ENCODE peak calls at places on chromosomes 12 and 14, in four cellular contexts. One of them, this sample, is unnamed. For H3K9me3 and H3K4me1, the result is how much of the 10 kb centered on the place peaks cover.

GRCh38 chr14:80388980-80389711 is 177.8 kb upstream of the DIO2 start:
- DNase-seq in spleen: no peak
- DNase-seq in HepG2: no peak
- DNase-seq in mammary epithelial cell: peak
- DNase-seq in this sample: no peak

GRCh38 chr14:52052991-52053390 is 15.9 kb downstream of the NID2 start:
- DNase-seq in spleen: no peak
- DNase-seq in HepG2: no peak
- DNase-seq in mammary epithelial cell: no peak
- DNase-seq in this sample: no peak

GRCh38 chr14:32623300-32624093 is 294.4 kb downstream of the AKAP6 start:
- DNase-seq in mammary epithelial cell: peak
- DNase-seq in spleen: no peak
- DNase-seq in HepG2: no peak
- DNase-seq in this sample: no peak

GRCh38 chr14:105348945-105349699 is 34.6 kb downstream of the PACS2 start:
- DNase-seq in spleen: no peak
- DNase-seq in mammary epithelial cell: no peak
- DNase-seq in HepG2: no peak
- DNase-seq in this sample: no peak

GRCh38 chr12:105041186-105041585 is 43.1 kb downstream of the ALDH1L2 start:
- DNase-seq in HepG2: no peak
- DNase-seq in mammary epithelial cell: no peak
- DNase-seq in spleen: no peak
- DNase-seq in this sample: no peak

GRCh38 chr14:91352696-91353692 is 64.6 kb downstream of the CCDC88C start:
- DNase-seq in HepG2: no peak
- DNase-seq in mammary epithelial cell: no peak
- DNase-seq in spleen: peak
- DNase-seq in this sample: no peak

GRCh38 chr12:3004655-3005565 is 45.7 kb downstream of the TEAD4 start:
- DNase-seq in spleen: no peak
- DNase-seq in mammary epithelial cell: no peak
- DNase-seq in HepG2: no peak
- DNase-seq in this sample: no peak

GRCh38 chr12:4422985-4423384 is 22.6 kb downstream of the FGF6 start:
- DNase-seq in HepG2: no peak
- DNase-seq in spleen: no peak
- DNase-seq in mammary epithelial cell: no peak
- DNase-seq in this sample: no peak

GRCh38 chr14:50447491-50447890 is 50.8 kb upstream of the CDKL1 start:
- DNase-seq in spleen: no peak
- DNase-seq in HepG2: no peak
- DNase-seq in mammary epithelial cell: peak
- DNase-seq in this sample: no peak

GRCh38 chr12:107884769-107885694 is 110.5 kb downstream of the ASCL4 start:
- DNase-seq in mammary epithelial cell: peak
- DNase-seq in HepG2: peak
- DNase-seq in spleen: no peak
- DNase-seq in this sample: peak

GRCh38 chr12:9163392-9163791 is 44.8 kb downstream of the PZP start:
- DNase-seq in spleen: no peak
- DNase-seq in HepG2: peak
- DNase-seq in mammary epithelial cell: peak
- DNase-seq in this sample: no peak

GRCh38 chr14:51082394-51082793 is 12.5 kb downstream of the TRIM9 start:
- DNase-seq in mammary epithelial cell: peak
- DNase-seq in spleen: no peak
- DNase-seq in HepG2: no peak
- DNase-seq in this sample: no peak

GRCh38 chr14:102363182-102363952 is 626 bp downstream of the TECPR2 start:
- DNase-seq in HepG2: no peak
- DNase-seq in mammary epithelial cell: peak
- DNase-seq in spleen: no peak
- DNase-seq in this sample: peak

GRCh38 chr12:111777345-111778045 is 10.8 kb downstream of the ALDH2 start:
- DNase-seq in HepG2: peak
- DNase-seq in spleen: peak
- DNase-seq in mammary epithelial cell: no peak
- DNase-seq in this sample: no peak

GRCh38 chr12:15122349-15122748 is 98.9 kb downstream of the RERG start:
- DNase-seq in spleen: no peak
- DNase-seq in HepG2: no peak
- DNase-seq in mammary epithelial cell: no peak
- DNase-seq in this sample: no peak

GRCh38 chr14:32711103-32711680 is 227.5 kb upstream of the NPAS3 start:
- DNase-seq in mammary epithelial cell: no peak
- DNase-seq in HepG2: peak
- DNase-seq in spleen: no peak
- DNase-seq in this sample: no peak

GRCh38 chr14:96589577-96589976 is 87.4 kb downstream of the PAPOLA start:
- DNase-seq in mammary epithelial cell: no peak
- DNase-seq in HepG2: no peak
- DNase-seq in spleen: peak
- DNase-seq in this sample: no peak

GRCh38 chr14:99133563-99134332 is 138.2 kb downstream of the BCL11B start:
- DNase-seq in HepG2: no peak
- DNase-seq in spleen: peak
- DNase-seq in mammary epithelial cell: no peak
- DNase-seq in this sample: peak

GRCh38 chr14:33693237-33693636 is 257.6 kb downstream of the EGLN3 start:
- DNase-seq in spleen: no peak
- DNase-seq in HepG2: no peak
- DNase-seq in mammary epithelial cell: no peak
- DNase-seq in this sample: no peak

GRCh38 chr12:45051490-45052105 is 699 bp upstream of the DBX2 start:
- DNase-seq in mammary epithelial cell: peak
- DNase-seq in spleen: no peak
- DNase-seq in HepG2: no peak
- DNase-seq in this sample: no peak

GRCh38 chr14:95460647-95461478 is 55.6 kb downstream of the SYNE3 start:
- DNase-seq in mammary epithelial cell: no peak
- DNase-seq in spleen: no peak
- DNase-seq in HepG2: no peak
- DNase-seq in this sample: no peak

GRCh38 chr12:123041042-123041531 is 60.6 kb downstream of the ARL6IP4 start:
- DNase-seq in HepG2: no peak
- DNase-seq in mammary epithelial cell: no peak
- DNase-seq in spleen: peak
- DNase-seq in this sample: no peak

GRCh38 chr14:96421236-96421635 is 29.3 kb downstream of the AK7 start:
- DNase-seq in mammary epithelial cell: no peak
- DNase-seq in spleen: no peak
- DNase-seq in HepG2: no peak
- DNase-seq in this sample: no peak

GRCh38 chr14:99511421-99512109 is 30.4 kb downstream of the CCNK start:
- DNase-seq in spleen: peak
- DNase-seq in mammary epithelial cell: no peak
- DNase-seq in HepG2: no peak
- DNase-seq in this sample: peak

GRCh38 chr12:108629824-108630476 is 3.7 kb downstream of the SELPLG start:
- DNase-seq in mammary epithelial cell: peak
- DNase-seq in spleen: peak
- DNase-seq in HepG2: peak
- DNase-seq in this sample: peak

GRCh38 chr12:124603143-124603542 is 35.7 kb upstream of the NCOR2 start:
- DNase-seq in mammary epithelial cell: no peak
- DNase-seq in spleen: peak
- DNase-seq in HepG2: no peak
- DNase-seq in this sample: no peak

GRCh38 chr12:116200812-116201211 is 76.7 kb downstream of the MED13L start:
- DNase-seq in mammary epithelial cell: no peak
- DNase-seq in HepG2: no peak
- DNase-seq in spleen: no peak
- DNase-seq in this sample: no peak

GRCh38 chr12:115830633-115831032 is 446.9 kb downstream of the MED13L start:
- DNase-seq in mammary epithelial cell: no peak
- DNase-seq in HepG2: no peak
- DNase-seq in spleen: no peak
- DNase-seq in this sample: no peak

GRCh38 chr12:126160912-126161311 is 1095.7 kb downstream of the AACS start:
- DNase-seq in mammary epithelial cell: no peak
- DNase-seq in spleen: no peak
- DNase-seq in HepG2: no peak
- DNase-seq in this sample: no peak

GRCh38 chr12:126159139-126159538 is 1093.9 kb downstream of the AACS start:
- DNase-seq in mammary epithelial cell: no peak
- DNase-seq in spleen: no peak
- DNase-seq in HepG2: no peak
- DNase-seq in this sample: no peak

GRCh38 chr12:126156806-126157574 is 1091.8 kb downstream of the AACS start:
- DNase-seq in spleen: no peak
- DNase-seq in mammary epithelial cell: no peak
- DNase-seq in HepG2: no peak
- DNase-seq in this sample: no peak

GRCh38 chr12:126157575-126157966 is 1092.3 kb downstream of the AACS start:
- DNase-seq in HepG2: no peak
- DNase-seq in spleen: no peak
- DNase-seq in mammary epithelial cell: no peak
- DNase-seq in this sample: no peak
- H3K9me3 ChIP-seq in HepG2: half or more
- H3K9me3 ChIP-seq in spleen: under half
- H3K9me3 ChIP-seq in mammary epithelial cell: under half
- H3K9me3 ChIP-seq in this sample: under half

GRCh38 chr12:46390304-46390703 is 17.7 kb upstream of the SLC38A2 start:
- DNase-seq in HepG2: peak
- DNase-seq in spleen: no peak
- DNase-seq in mammary epithelial cell: no peak
- DNase-seq in this sample: no peak
- H3K4me1 ChIP-seq in HepG2: half or more
- H3K4me1 ChIP-seq in spleen: half or more
- H3K4me1 ChIP-seq in mammary epithelial cell: under half
- H3K4me1 ChIP-seq in this sample: half or more

GRCh38 chr12:53056296-53056695 is 6.4 kb downstream of the TNS2 start:
- DNase-seq in HepG2: no peak
- DNase-seq in spleen: no peak
- DNase-seq in mammary epithelial cell: no peak
- DNase-seq in this sample: no peak
- H3K4me3 ChIP-seq in HepG2: no peak
- H3K4me3 ChIP-seq in spleen: no peak
- H3K4me3 ChIP-seq in mammary epithelial cell: no peak
- H3K4me3 ChIP-seq in this sample: no peak

GRCh38 chr12:133073836-133074235 is 6.9 kb upstream of the ZNF140 start:
- DNase-seq in HepG2: no peak
- DNase-seq in mammary epithelial cell: no peak
- DNase-seq in spleen: no peak
- DNase-seq in this sample: no peak
- H3K9me3 ChIP-seq in HepG2: half or more
- H3K9me3 ChIP-seq in mammary epithelial cell: under half
- H3K9me3 ChIP-seq in spleen: half or more
- H3K9me3 ChIP-seq in this sample: half or more

DNA sequence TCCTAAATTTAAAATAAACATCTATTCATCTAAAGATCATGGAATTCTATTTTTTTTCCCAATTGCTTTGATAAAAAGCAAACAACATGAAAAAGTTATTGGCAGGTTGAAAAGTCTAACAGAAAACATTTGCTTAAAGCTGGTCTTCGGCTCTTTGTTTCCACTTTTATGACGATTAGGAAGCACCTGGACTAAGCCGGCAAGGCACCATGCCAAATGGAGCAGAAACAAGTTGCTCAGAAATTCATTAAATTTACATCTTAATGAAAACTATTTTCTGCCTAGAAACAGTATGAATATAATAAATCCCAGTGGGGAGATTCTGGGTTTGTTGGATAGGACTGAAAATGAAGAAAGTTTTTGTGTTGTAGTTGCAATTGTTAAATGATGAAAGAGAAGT is 51.4 kb upstream of the OR9K2 start:
- DNase-seq in mammary epithelial cell: no peak
- DNase-seq in HepG2: no peak
- DNase-seq in spleen: no peak
- DNase-seq in this sample: no peak
- H3K4me1 ChIP-seq in mammary epithelial cell: under half
- H3K4me1 ChIP-seq in HepG2: under half
- H3K4me1 ChIP-seq in spleen: under half
- H3K4me1 ChIP-seq in this sample: under half

GRCh38 chr14:29738950-29739349 is 188.7 kb downstream of the PRKD1 start:
- DNase-seq in mammary epithelial cell: no peak
- DNase-seq in spleen: no peak
- DNase-seq in HepG2: no peak
- DNase-seq in this sample: no peak

GRCh38 chr14:29735459-29735858 is 192.2 kb downstream of the PRKD1 start:
- DNase-seq in mammary epithelial cell: no peak
- DNase-seq in spleen: no peak
- DNase-seq in HepG2: no peak
- DNase-seq in this sample: no peak

GRCh38 chr14:29740491-29740890 is 187.2 kb downstream of the PRKD1 start:
- DNase-seq in HepG2: no peak
- DNase-seq in mammary epithelial cell: no peak
- DNase-seq in spleen: no peak
- DNase-seq in this sample: no peak

GRCh38 chr14:29738056-29738455 is 189.6 kb downstream of the PRKD1 start:
- DNase-seq in HepG2: no peak
- DNase-seq in mammary epithelial cell: no peak
- DNase-seq in spleen: no peak
- DNase-seq in this sample: no peak

GRCh38 chr14:29734732-29735131 is 192.9 kb downstream of the PRKD1 start:
- DNase-seq in HepG2: no peak
- DNase-seq in mammary epithelial cell: no peak
- DNase-seq in spleen: no peak
- DNase-seq in this sample: no peak
- H3K4me3 ChIP-seq in HepG2: no peak
- H3K4me3 ChIP-seq in mammary epithelial cell: no peak
- H3K4me3 ChIP-seq in spleen: no peak
- H3K4me3 ChIP-seq in this sample: no peak

GRCh38 chr12:130421896-130422295 is 84.2 kb downstream of the PIWIL1 start:
- DNase-seq in mammary epithelial cell: no peak
- DNase-seq in spleen: peak
- DNase-seq in HepG2: no peak
- DNase-seq in this sample: no peak
- H3K9me3 ChIP-seq in mammary epithelial cell: under half
- H3K9me3 ChIP-seq in spleen: under half
- H3K9me3 ChIP-seq in HepG2: under half
- H3K9me3 ChIP-seq in this sample: under half